ENCODE peak calls at places on chromosomes 6 and 20, in nine cellular contexts. V is fibroblast of the aortic adventitia; B is endodermal cell; I is endothelial cell; S is mesothelial cell of epicardium; O is B cell; C is osteoblast; E is WTC11; M is CD4-positive, alpha-beta T cell. R is an unnamed sample.

GRCh38 chr6:160051390-160051789 is 70.2 kb upstream of the SLC22A1 start:
- DNase-seq in V (no peak), B (no peak), I (no peak), S (no peak), O (no peak), C (no peak), E (no peak), M (no peak), R (no peak)

GRCh38 chr6:111427341-111428116 is 55.5 kb downstream of the REV3L start:
- DNase-seq in V (peak), B (no peak), I (no peak), S (no peak), O (peak), C (peak), E (no peak), M (no peak), R (no peak)

GRCh38 chr20:50130995-50131394 is 18.0 kb upstream of the UBE2V1 start:
- DNase-seq in V (peak), B (no peak), I (no peak), S (no peak), O (no peak), C (no peak), E (no peak), M (no peak), R (no peak)

GRCh38 chr20:62832212-62832922 is 15.5 kb downstream of the COL9A3 start:
- DNase-seq in V (no peak), B (peak), I (no peak), S (no peak), O (peak), C (peak), E (peak), M (no peak), R (no peak)

GRCh38 chr6:4809999-4810918 is 34.1 kb downstream of the CDYL start:
- DNase-seq in V (peak), B (no peak), I (no peak), S (no peak), O (no peak), C (no peak), E (no peak), M (no peak), R (no peak)

GRCh38 chr6:12436224-12436623 is 146.1 kb downstream of the EDN1 start:
- DNase-seq in V (no peak), B (no peak), I (no peak), S (no peak), O (no peak), C (no peak), E (no peak), M (no peak), R (no peak)

GRCh38 chr6:121732641-121733040 is 297.2 kb downstream of the GJA1 start:
- DNase-seq in V (peak), B (no peak), I (no peak), S (no peak), O (no peak), C (peak), E (no peak), M (no peak), R (no peak)

GRCh38 chr6:157264701-157265100 is 58.6 kb downstream of the TMEM242 start:
- DNase-seq in V (no peak), B (no peak), I (no peak), S (no peak), O (no peak), C (peak), E (no peak), M (no peak), R (no peak)

GRCh38 chr20:57919059-57919458 is 209.2 kb upstream of the PMEPA1 start:
- DNase-seq in V (no peak), B (no peak), I (no peak), S (no peak), O (no peak), C (no peak), E (no peak), M (no peak), R (no peak)

GRCh38 chr20:47545499-47545898 is 43.8 kb downstream of the NCOA3 start:
- DNase-seq in V (no peak), B (no peak), I (no peak), S (no peak), O (no peak), C (no peak), E (no peak), M (no peak), R (no peak)

GRCh38 chr6:53313784-53314382 is 34.9 kb downstream of the ELOVL5 start:
- DNase-seq in V (peak), B (no peak), I (no peak), S (no peak), O (no peak), C (no peak), E (no peak), M (no peak), R (no peak)

GRCh38 chr6:22147983-22148797 is 148.6 kb downstream of the PRL start:
- DNase-seq in V (peak), B (no peak), I (no peak), S (no peak), O (no peak), C (peak), E (no peak), M (no peak), R (peak)

GRCh38 chr20:1860446-1860845 is 34.8 kb upstream of the SIRPA start:
- DNase-seq in V (peak), B (no peak), I (no peak), S (no peak), O (no peak), C (peak), E (no peak), M (no peak), R (no peak)

GRCh38 chr20:48620112-48620485 is 207.7 kb downstream of the PREX1 start:
- DNase-seq in V (no peak), B (no peak), I (no peak), S (no peak), O (no peak), C (no peak), E (no peak), M (no peak), R (no peak)

GRCh38 chr20:38857703-38858102 is 52.2 kb downstream of the PPP1R16B start:
- DNase-seq in V (no peak), B (no peak), I (no peak), S (no peak), O (no peak), C (no peak), E (no peak), M (no peak), R (no peak)

GRCh38 chr6:3997144-3997770 is 81.7 kb downstream of the FAM217A start:
- DNase-seq in V (peak), B (no peak), I (no peak), S (no peak), O (no peak), C (peak), E (no peak), M (no peak), R (no peak)

GRCh38 chr6:56902551-56903464 is 52.1 kb upstream of the BEND6 start:
- DNase-seq in V (peak), B (peak), I (no peak), S (no peak), O (peak), C (no peak), E (no peak), M (no peak), R (no peak)

GRCh38 chr6:108113557-108114519 is 39.3 kb upstream of the OSTM1 start:
- DNase-seq in V (peak), B (peak), I (peak), S (no peak), O (peak), C (peak), E (peak), M (no peak), R (no peak)

GRCh38 chr6:40188931-40189330 is 254.7 kb upstream of the MOCS1 start:
- DNase-seq in V (no peak), B (no peak), I (no peak), S (no peak), O (no peak), C (no peak), E (no peak), M (no peak), R (no peak)

GRCh38 chr6:169167581-169168301 is 85.9 kb downstream of the THBS2 start:
- DNase-seq in V (peak), B (no peak), I (no peak), S (no peak), O (no peak), C (peak), E (no peak), M (no peak), R (peak)

GRCh38 chr20:39853664-39854063 is 835.4 kb downstream of the MAFB start:
- DNase-seq in V (peak), B (peak), I (no peak), S (no peak), O (no peak), C (peak), E (peak), M (no peak), R (no peak)

GRCh38 chr20:46207031-46207549 is 89.0 kb downstream of the CD40 start:
- DNase-seq in V (no peak), B (no peak), I (no peak), S (no peak), O (no peak), C (no peak), E (no peak), M (no peak), R (no peak)

GRCh38 chr20:62427172-62428007 is at the start of gene RBBP8NL:
- DNase-seq in V (no peak), B (peak), I (no peak), S (peak), O (no peak), C (no peak), E (peak), M (no peak), R (no peak)

GRCh38 chr20:63178889-63179751 is 36.8 kb downstream of the YTHDF1 start:
- DNase-seq in V (no peak), B (peak), I (no peak), S (no peak), O (peak), C (peak), E (peak), M (peak), R (no peak)

GRCh38 chr6:81772741-81773140 is 20.3 kb upstream of the TENT5A start:
- DNase-seq in V (no peak), B (no peak), I (no peak), S (no peak), O (no peak), C (peak), E (no peak), M (no peak), R (no peak)

GRCh38 chr6:37273697-37274096 is 15.8 kb upstream of the TMEM217 start:
- DNase-seq in V (no peak), B (no peak), I (no peak), S (no peak), O (no peak), C (no peak), E (no peak), M (no peak), R (no peak)

GRCh38 chr20:61572789-61573188 is 320.7 kb downstream of the CDH4 start:
- DNase-seq in V (no peak), B (no peak), I (no peak), S (no peak), O (no peak), C (peak), E (no peak), M (no peak), R (no peak)

GRCh38 chr6:14476793-14477531 is 359.4 kb downstream of the CD83 start:
- DNase-seq in V (peak), B (no peak), I (no peak), S (no peak), O (no peak), C (peak), E (no peak), M (no peak), R (no peak)

GRCh38 chr6:75498862-75499261 is 5.3 kb upstream of the FILIP1 start:
- DNase-seq in V (no peak), B (no peak), I (no peak), S (no peak), O (no peak), C (no peak), E (no peak), M (no peak), R (no peak)

GRCh38 chr6:135209803-135210202 is 28.7 kb downstream of the MYB start:
- DNase-seq in V (no peak), B (no peak), I (no peak), S (no peak), O (no peak), C (no peak), E (no peak), M (no peak), R (no peak)

GRCh38 chr6:130381459-130382380 is 15.9 kb downstream of the TMEM200A start:
- DNase-seq in V (no peak), B (no peak), I (no peak), S (no peak), O (no peak), C (no peak), E (no peak), M (no peak), R (no peak)

GRCh38 chr20:2578430-2579192 is 42.2 kb downstream of the TMC2 start:
- DNase-seq in V (no peak), B (no peak), I (no peak), S (peak), O (no peak), C (peak), E (no peak), M (no peak), R (no peak)

GRCh38 chr6:112927641-112928040 is 580.5 kb downstream of the RFPL4B start:
- DNase-seq in V (peak), B (no peak), I (no peak), S (no peak), O (no peak), C (no peak), E (no peak), M (no peak), R (no peak)

GRCh38 chr20:38392356-38392755 is 42.8 kb downstream of the SNHG17 start:
- DNase-seq in V (no peak), B (peak), I (no peak), S (no peak), O (no peak), C (no peak), E (no peak), M (no peak), R (no peak)

DNA sequence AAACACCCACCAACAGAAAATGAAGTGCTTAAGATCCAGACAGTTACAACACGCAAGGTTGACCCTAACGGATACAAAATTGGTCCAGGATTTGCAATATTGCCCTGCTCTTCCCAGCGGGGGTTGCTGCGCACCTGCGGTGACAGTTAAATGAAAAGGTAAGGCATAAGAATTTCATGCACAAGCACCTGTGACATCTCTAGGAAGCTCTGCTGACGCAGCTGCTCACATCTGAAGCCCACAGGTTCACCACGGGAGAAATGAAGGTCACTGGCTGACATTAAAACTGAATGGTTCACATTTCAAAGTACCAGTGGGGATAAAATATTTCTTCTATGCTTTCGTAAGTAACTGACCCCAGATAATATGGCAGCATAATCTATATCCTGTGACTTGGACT is 689.3 kb upstream of the AGPAT4 start:
- DNase-seq in V (no peak), B (no peak), I (no peak), S (no peak), O (no peak), C (peak), E (no peak), M (no peak), R (no peak)
- TF ChIP-seq CTCF in V (no peak), B (no peak), I (no peak), S (no peak), O (no peak), C (no peak), E (no peak), M (no peak), R (no peak)

GRCh38 chr6:143501851-143502250 is 9.7 kb downstream of the FUCA2 start:
- DNase-seq in V (no peak), B (no peak), I (no peak), S (no peak), O (no peak), C (no peak), E (no peak), M (no peak), R (no peak)
- TF ChIP-seq CTCF in V (no peak), B (peak), I (no peak), S (no peak), O (no peak), C (no peak), E (no peak), M (no peak), R (peak)

DNA sequence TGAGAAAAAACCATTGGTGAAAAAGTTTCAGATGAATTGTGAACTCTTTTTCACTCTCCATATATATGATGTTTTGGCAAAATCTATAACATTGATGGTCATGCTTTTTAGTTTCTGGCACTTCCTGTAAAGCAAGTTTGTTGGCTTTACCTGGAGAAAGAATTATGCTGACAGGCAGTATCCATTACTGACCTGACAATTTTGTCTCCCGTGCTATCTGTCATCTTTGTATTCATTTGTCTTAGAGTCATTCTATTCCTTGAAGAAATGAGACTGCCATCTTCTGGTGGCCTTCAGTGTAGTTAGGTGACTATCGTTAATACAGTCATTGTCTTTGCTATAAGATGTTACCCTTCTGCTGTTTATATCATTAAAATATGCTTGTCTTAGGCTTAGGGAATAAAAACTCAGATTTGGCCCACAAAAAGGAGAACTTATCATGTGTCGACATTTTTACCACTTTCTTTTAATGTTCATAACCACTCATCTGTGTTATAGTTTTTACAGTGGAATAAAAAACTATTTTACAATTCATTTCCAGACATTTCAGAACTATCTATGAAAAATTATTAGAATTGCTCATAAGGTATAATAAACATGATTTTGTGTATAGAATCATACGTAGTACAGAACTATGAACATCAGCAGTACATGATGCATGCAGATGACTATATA is 707.0 kb downstream of the EPM2A start:
- DNase-seq in V (peak), B (no peak), I (peak), S (no peak), O (no peak), C (no peak), E (no peak), M (no peak), R (no peak)
- TF ChIP-seq CTCF in V (peak), B (peak), I (no peak), S (no peak), O (no peak), C (peak), E (peak), M (peak), R (peak)

GRCh38 chr20:17287503-17287902 is 60.7 kb downstream of the PCSK2 start:
- DNase-seq in V (no peak), B (peak), I (no peak), S (no peak), O (no peak), C (no peak), E (peak), M (no peak), R (no peak)
- TF ChIP-seq CTCF in V (no peak), B (peak), I (peak), S (peak), O (no peak), C (peak), E (peak), M (no peak), R (peak)

GRCh38 chr20:14882846-14883245 is 545.4 kb upstream of the FLRT3 start:
- DNase-seq in V (no peak), B (no peak), I (no peak), S (no peak), O (no peak), C (no peak), E (no peak), M (no peak), R (no peak)

GRCh38 chr20:14883324-14883723 is 545.9 kb upstream of the FLRT3 start:
- DNase-seq in V (no peak), B (no peak), I (no peak), S (no peak), O (no peak), C (no peak), E (no peak), M (no peak), R (no peak)

GRCh38 chr20:14888172-14888571 is 550.8 kb upstream of the FLRT3 start:
- DNase-seq in V (no peak), B (no peak), I (no peak), S (no peak), O (no peak), C (no peak), E (no peak), M (no peak), R (no peak)

GRCh38 chr20:14882157-14882556 is 544.7 kb upstream of the FLRT3 start:
- DNase-seq in V (no peak), B (no peak), I (no peak), S (no peak), O (no peak), C (no peak), E (no peak), M (no peak), R (no peak)

GRCh38 chr20:14885661-14886060 is 548.2 kb upstream of the FLRT3 start:
- DNase-seq in V (no peak), B (no peak), I (no peak), S (no peak), O (no peak), C (no peak), E (no peak), M (no peak), R (no peak)
- TF ChIP-seq CTCF in V (no peak), B (no peak), I (no peak), S (no peak), O (no peak), C (no peak), E (no peak), M (no peak), R (no peak)

DNA sequence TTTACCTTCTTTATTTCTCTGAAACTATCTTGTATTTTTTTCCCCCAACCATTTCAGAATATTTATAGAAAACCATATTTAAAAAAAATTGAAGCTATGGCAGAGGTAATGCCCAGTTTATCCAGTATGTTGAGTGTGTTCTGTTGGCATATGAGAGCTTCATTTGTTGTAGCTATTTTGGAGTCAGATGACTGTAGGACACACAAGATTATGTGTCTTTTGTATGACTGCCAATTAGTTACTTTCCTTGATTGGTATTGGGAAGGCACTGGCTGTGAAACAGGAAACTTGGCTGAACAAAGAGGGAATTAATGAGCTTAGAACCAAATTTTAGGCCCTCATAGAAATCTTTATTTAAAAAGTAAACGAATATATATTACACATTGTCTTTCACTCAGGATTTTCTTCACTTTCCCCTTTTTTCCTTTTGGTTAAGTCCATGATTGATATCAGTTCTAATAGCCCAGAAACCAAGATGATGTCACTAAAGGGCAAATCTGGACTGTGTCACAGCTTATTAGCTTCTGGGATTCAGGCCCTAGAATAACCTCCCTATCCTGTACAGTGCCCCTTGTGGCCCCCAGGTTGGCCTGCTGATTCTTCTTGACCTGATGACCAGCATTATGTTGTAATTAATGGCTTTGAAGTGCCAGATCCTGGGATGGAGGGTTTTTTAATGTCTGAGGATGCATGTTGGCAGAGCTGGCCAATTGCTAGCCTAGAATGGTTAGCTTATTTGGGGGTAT is 10.1 kb downstream of the CDC5L start:
- DNase-seq in V (no peak), B (no peak), I (no peak), S (no peak), O (no peak), C (no peak), E (no peak), M (no peak), R (no peak)
- TF ChIP-seq CTCF in V (no peak), B (peak), I (no peak), S (no peak), O (no peak), C (peak), E (no peak), M (no peak), R (no peak)

DNA sequence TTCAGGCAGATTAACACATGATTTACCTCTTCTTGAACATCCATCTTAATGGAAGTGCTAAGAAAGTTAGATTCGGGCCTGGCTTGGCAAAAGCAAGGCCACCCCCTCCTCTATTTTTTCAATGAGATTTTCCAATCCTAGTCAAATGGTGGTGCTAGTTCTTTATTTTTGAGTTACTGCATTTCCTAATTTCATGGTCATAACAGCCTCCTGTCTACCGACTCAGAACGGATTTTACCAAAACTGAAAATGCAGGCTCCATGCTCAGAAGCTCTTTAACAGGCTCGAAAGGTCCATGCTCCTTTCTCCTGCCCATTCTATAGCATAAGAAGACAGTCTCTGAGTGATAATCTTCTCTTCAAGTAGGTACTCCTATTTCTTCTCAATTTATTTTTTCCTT is 117.2 kb upstream of the ESR1 start:
- DNase-seq in V (peak), B (no peak), I (no peak), S (no peak), O (peak), C (peak), E (no peak), M (no peak), R (no peak)
- TF ChIP-seq CTCF in V (peak), B (no peak), I (no peak), S (no peak), O (no peak), C (peak), E (no peak), M (peak), R (no peak)